ENCODE peak calls at places on chromosome 13, in eight cellular contexts. One of them, this sample, is unnamed.

GRCh38 chr13:86383561-86383960 is 584.3 kb upstream of the SLITRK6 start:
- DNase-seq in aorta: no peak
- DNase-seq in CD4-positive, alpha-beta memory T cell: no peak
- DNase-seq in left lung: no peak
- DNase-seq in heart right ventricle: no peak
- DNase-seq in fibroblast of lung: no peak
- DNase-seq in IMR-90: no peak
- DNase-seq in cardiac muscle cell: no peak
- DNase-seq in this sample: no peak

GRCh38 chr13:69565334-69565733 is 542.3 kb upstream of the ATXN8OS start:
- DNase-seq in heart right ventricle: no peak
- DNase-seq in IMR-90: no peak
- DNase-seq in fibroblast of lung: peak; percentile 79
- DNase-seq in cardiac muscle cell: no peak
- DNase-seq in CD4-positive, alpha-beta memory T cell: no peak
- DNase-seq in aorta: no peak
- DNase-seq in left lung: no peak
- DNase-seq in this sample: no peak

GRCh38 chr13:55341891-55342290 is 1798.8 kb upstream of the PRR20A start:
- DNase-seq in heart right ventricle: no peak
- DNase-seq in CD4-positive, alpha-beta memory T cell: no peak
- DNase-seq in IMR-90: no peak
- DNase-seq in left lung: no peak
- DNase-seq in fibroblast of lung: no peak
- DNase-seq in cardiac muscle cell: no peak
- DNase-seq in aorta: no peak
- DNase-seq in this sample: no peak

GRCh38 chr13:62973804-62974203 is 1558.2 kb upstream of the PCDH20 start:
- DNase-seq in heart right ventricle: no peak
- DNase-seq in cardiac muscle cell: no peak
- DNase-seq in fibroblast of lung: no peak
- DNase-seq in CD4-positive, alpha-beta memory T cell: no peak
- DNase-seq in IMR-90: no peak
- DNase-seq in left lung: no peak
- DNase-seq in aorta: no peak
- DNase-seq in this sample: no peak

GRCh38 chr13:27117158-27117557 is 54.5 kb downstream of the USP12 start:
- DNase-seq in CD4-positive, alpha-beta memory T cell: no peak
- DNase-seq in cardiac muscle cell: no peak
- DNase-seq in fibroblast of lung: peak; percentile 40
- DNase-seq in left lung: no peak
- DNase-seq in IMR-90: peak; percentile 74
- DNase-seq in heart right ventricle: no peak
- DNase-seq in aorta: no peak
- DNase-seq in this sample: no peak

GRCh38 chr13:31978021-31978420 is 53.6 kb upstream of the FRY start:
- DNase-seq in CD4-positive, alpha-beta memory T cell: no peak
- DNase-seq in heart right ventricle: no peak
- DNase-seq in IMR-90: no peak
- DNase-seq in left lung: no peak
- DNase-seq in fibroblast of lung: peak; percentile 31
- DNase-seq in aorta: no peak
- DNase-seq in cardiac muscle cell: no peak
- DNase-seq in this sample: no peak

GRCh38 chr13:72246396-72246795 is 379.4 kb upstream of the DACH1 start:
- DNase-seq in CD4-positive, alpha-beta memory T cell: no peak
- DNase-seq in aorta: no peak
- DNase-seq in IMR-90: no peak
- DNase-seq in heart right ventricle: no peak
- DNase-seq in fibroblast of lung: peak; percentile 22
- DNase-seq in cardiac muscle cell: no peak
- DNase-seq in left lung: no peak
- DNase-seq in this sample: no peak

GRCh38 chr13:51243227-51243626 is 21.0 kb downstream of the FAM124A start:
- DNase-seq in CD4-positive, alpha-beta memory T cell: no peak
- DNase-seq in cardiac muscle cell: no peak
- DNase-seq in aorta: no peak
- DNase-seq in fibroblast of lung: no peak
- DNase-seq in IMR-90: no peak
- DNase-seq in heart right ventricle: no peak
- DNase-seq in left lung: no peak
- DNase-seq in this sample: no peak

DNA sequence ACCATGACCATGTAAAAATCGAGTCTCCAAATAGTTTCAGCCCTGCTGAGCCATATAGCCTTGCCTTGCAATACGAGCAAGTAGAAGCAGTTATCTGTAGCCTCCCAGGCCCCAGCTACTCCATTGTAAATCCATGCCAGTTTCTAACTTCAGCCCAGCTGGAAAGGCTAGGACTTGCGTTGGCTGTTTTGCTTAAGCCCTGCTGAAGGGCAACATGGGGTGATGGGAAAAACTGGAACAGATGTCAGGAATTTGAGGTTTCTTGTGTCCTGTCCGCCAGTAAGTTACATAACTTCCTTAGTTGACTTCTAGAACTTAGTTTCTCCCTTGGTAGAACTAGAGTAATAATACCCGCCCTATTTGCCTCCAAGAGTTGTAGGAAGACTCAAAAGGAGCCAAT is 216.0 kb upstream of the SERP2 start:
- DNase-seq in left lung: no peak
- DNase-seq in CD4-positive, alpha-beta memory T cell: no peak
- DNase-seq in IMR-90: no peak
- DNase-seq in fibroblast of lung: no peak
- DNase-seq in cardiac muscle cell: no peak
- DNase-seq in aorta: no peak
- DNase-seq in heart right ventricle: no peak
- DNase-seq in this sample: no peak
- H3K4me1 ChIP-seq in left lung: no peaks in the 10 kb centered on the region
- H3K4me1 ChIP-seq in CD4-positive, alpha-beta memory T cell: no peaks in the 10 kb centered on the region
- H3K4me1 ChIP-seq in IMR-90: peaks cover 7% of the 10 kb centered on the region
- H3K4me1 ChIP-seq in fibroblast of lung: no peaks in the 10 kb centered on the region
- H3K4me1 ChIP-seq in cardiac muscle cell: peaks cover 36% of the 10 kb centered on the region
- H3K4me1 ChIP-seq in aorta: peaks cover 9% of the 10 kb centered on the region
- H3K4me1 ChIP-seq in heart right ventricle: peaks cover 11% of the 10 kb centered on the region
- H3K4me1 ChIP-seq in this sample: no peaks in the 10 kb centered on the region

DNA sequence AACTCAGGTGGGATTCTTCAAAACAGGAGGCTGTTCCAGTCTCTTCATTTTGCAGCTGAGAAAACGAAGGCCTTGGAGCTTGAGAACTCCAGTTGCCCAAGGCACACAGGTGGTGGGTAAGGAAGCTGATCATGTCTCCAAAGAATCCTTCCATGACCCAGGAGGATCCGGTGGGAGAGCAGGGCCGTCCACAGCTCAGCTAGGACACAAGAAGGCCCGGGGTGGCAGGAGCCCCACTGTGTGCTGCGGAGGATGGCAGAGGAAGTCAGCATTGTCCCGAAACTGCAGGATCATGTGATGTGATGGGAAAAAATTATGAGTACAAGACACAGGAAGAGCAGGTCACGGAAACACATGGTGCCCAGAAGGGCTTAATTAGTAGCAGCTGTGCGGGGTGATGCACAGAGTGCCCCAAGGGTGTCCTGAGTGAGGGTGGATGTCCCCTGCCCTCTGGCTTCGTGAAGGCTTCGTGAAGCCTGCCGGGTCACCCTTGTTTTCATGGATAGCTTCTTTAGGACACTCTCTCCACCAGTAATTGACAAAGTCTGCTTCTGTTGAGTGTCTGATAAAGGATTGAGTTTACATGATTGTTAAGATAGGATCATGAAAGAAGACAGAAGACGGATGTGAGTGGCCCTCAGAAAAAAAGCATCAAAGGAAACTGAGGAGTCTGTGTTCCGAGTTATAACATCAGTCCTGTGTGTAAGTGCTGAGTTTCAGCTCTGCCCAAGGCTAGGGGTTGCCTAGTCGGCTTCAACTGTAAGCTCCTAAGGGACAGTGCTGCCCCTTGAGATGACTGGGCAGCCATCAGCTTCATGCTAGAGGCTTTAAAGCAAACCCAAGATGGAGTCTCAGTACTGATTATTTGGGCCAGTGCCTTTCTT is 33.8 kb upstream of the SACS start:
- DNase-seq in left lung: no peak
- DNase-seq in cardiac muscle cell: peak; percentile 30
- DNase-seq in heart right ventricle: no peak
- DNase-seq in aorta: peak; percentile 42
- DNase-seq in CD4-positive, alpha-beta memory T cell: no peak
- DNase-seq in fibroblast of lung: no peak
- DNase-seq in IMR-90: peak; percentile 43
- DNase-seq in this sample: no peak
- H3K4me3 ChIP-seq in left lung: no peak overlapping the region
- H3K4me3 ChIP-seq in cardiac muscle cell: no peak overlapping the region
- H3K4me3 ChIP-seq in heart right ventricle: no peak overlapping the region
- H3K4me3 ChIP-seq in aorta: no peak overlapping the region
- H3K4me3 ChIP-seq in CD4-positive, alpha-beta memory T cell: no peak overlapping the region
- H3K4me3 ChIP-seq in fibroblast of lung: no peak overlapping the region
- H3K4me3 ChIP-seq in IMR-90: no peak overlapping the region
- H3K4me3 ChIP-seq in this sample: no peak overlapping the region

GRCh38 chr13:66995366-66995663 is 234.8 kb downstream of the PCDH9 start:
- DNase-seq in fibroblast of lung: no peak
- DNase-seq in heart right ventricle: no peak
- DNase-seq in aorta: no peak
- DNase-seq in IMR-90: no peak
- DNase-seq in CD4-positive, alpha-beta memory T cell: no peak
- DNase-seq in left lung: no peak
- DNase-seq in cardiac muscle cell: no peak
- DNase-seq in this sample: no peak

GRCh38 chr13:66992183-66992582 is 238.0 kb downstream of the PCDH9 start:
- DNase-seq in cardiac muscle cell: peak; percentile 2
- DNase-seq in CD4-positive, alpha-beta memory T cell: no peak
- DNase-seq in left lung: no peak
- DNase-seq in heart right ventricle: no peak
- DNase-seq in fibroblast of lung: peak; percentile 77
- DNase-seq in aorta: no peak
- DNase-seq in IMR-90: peak; percentile 73
- DNase-seq in this sample: no peak

GRCh38 chr13:66994097-66994496 is 236.0 kb downstream of the PCDH9 start:
- DNase-seq in fibroblast of lung: peak; percentile 81
- DNase-seq in cardiac muscle cell: peak; percentile 82
- DNase-seq in IMR-90: peak; percentile 52
- DNase-seq in CD4-positive, alpha-beta memory T cell: no peak
- DNase-seq in heart right ventricle: peak; percentile 75
- DNase-seq in aorta: peak; percentile 78
- DNase-seq in left lung: peak; percentile 60
- DNase-seq in this sample: no peak

GRCh38 chr13:66994498-66995365 is 235.4 kb downstream of the PCDH9 start:
- DNase-seq in left lung: no peak
- DNase-seq in CD4-positive, alpha-beta memory T cell: no peak
- DNase-seq in aorta: no peak
- DNase-seq in fibroblast of lung: no peak
- DNase-seq in heart right ventricle: no peak
- DNase-seq in cardiac muscle cell: no peak
- DNase-seq in IMR-90: no peak
- DNase-seq in this sample: no peak

GRCh38 chr13:66992683-66993082 is 237.5 kb downstream of the PCDH9 start:
- DNase-seq in left lung: no peak
- DNase-seq in cardiac muscle cell: no peak
- DNase-seq in CD4-positive, alpha-beta memory T cell: no peak
- DNase-seq in aorta: no peak
- DNase-seq in fibroblast of lung: no peak
- DNase-seq in heart right ventricle: no peak
- DNase-seq in IMR-90: no peak
- DNase-seq in this sample: no peak
- H3K27ac ChIP-seq in left lung: no peak overlapping the region
- H3K27ac ChIP-seq in cardiac muscle cell: no peak overlapping the region
- H3K27ac ChIP-seq in CD4-positive, alpha-beta memory T cell: no peak overlapping the region
- H3K27ac ChIP-seq in aorta: no peak overlapping the region
- H3K27ac ChIP-seq in fibroblast of lung: no peak overlapping the region
- H3K27ac ChIP-seq in heart right ventricle: no peak overlapping the region
- H3K27ac ChIP-seq in IMR-90: no peak overlapping the region
- H3K27ac ChIP-seq in this sample: no peak overlapping the region

DNA sequence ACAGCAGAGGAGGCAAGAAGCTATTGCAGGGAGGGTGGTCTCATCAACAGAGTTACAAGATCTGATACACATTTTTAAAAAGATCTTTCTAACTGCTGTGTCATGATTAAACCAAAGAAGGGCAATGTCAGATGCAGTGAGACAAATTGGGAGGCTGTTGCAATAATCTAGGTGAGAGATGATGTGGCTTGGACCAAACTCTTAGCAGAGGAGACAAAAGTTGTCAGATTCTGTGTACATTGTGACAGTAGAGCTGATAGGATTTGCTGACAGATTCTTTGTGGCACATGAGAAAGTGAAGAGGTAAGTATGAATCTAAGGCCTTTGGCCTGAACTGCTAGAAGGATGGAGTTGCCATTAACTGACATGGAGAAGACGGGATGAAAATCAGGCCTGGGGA is 12.9 kb upstream of the LRRC63 start:
- DNase-seq in CD4-positive, alpha-beta memory T cell: no peak
- DNase-seq in cardiac muscle cell: no peak
- DNase-seq in fibroblast of lung: no peak
- DNase-seq in heart right ventricle: no peak
- DNase-seq in aorta: no peak
- DNase-seq in left lung: no peak
- DNase-seq in IMR-90: no peak
- DNase-seq in this sample: no peak
- H3K4me1 ChIP-seq in CD4-positive, alpha-beta memory T cell: peaks cover 32% of the 10 kb centered on the region
- H3K4me1 ChIP-seq in cardiac muscle cell: peaks cover 6% of the 10 kb centered on the region
- H3K4me1 ChIP-seq in fibroblast of lung: no peaks in the 10 kb centered on the region
- H3K4me1 ChIP-seq in heart right ventricle: no peaks in the 10 kb centered on the region
- H3K4me1 ChIP-seq in aorta: no peaks in the 10 kb centered on the region
- H3K4me1 ChIP-seq in left lung: peaks cover 30% of the 10 kb centered on the region
- H3K4me1 ChIP-seq in IMR-90: no peaks in the 10 kb centered on the region
- H3K4me1 ChIP-seq in this sample: peaks cover 15% of the 10 kb centered on the region

GRCh38 chr13:30863796-30864195 is 42.3 kb upstream of the MEDAG start:
- DNase-seq in heart right ventricle: no peak
- DNase-seq in CD4-positive, alpha-beta memory T cell: no peak
- DNase-seq in left lung: no peak
- DNase-seq in aorta: no peak
- DNase-seq in fibroblast of lung: no peak
- DNase-seq in cardiac muscle cell: no peak
- DNase-seq in IMR-90: no peak
- DNase-seq in this sample: no peak

GRCh38 chr13:30864352-30865130 is 41.5 kb upstream of the MEDAG start:
- DNase-seq in fibroblast of lung: peak; percentile 98
- DNase-seq in heart right ventricle: no peak
- DNase-seq in aorta: no peak
- DNase-seq in CD4-positive, alpha-beta memory T cell: no peak
- DNase-seq in cardiac muscle cell: no peak
- DNase-seq in left lung: no peak
- DNase-seq in IMR-90: peak; percentile 98
- DNase-seq in this sample: no peak

GRCh38 chr13:30861836-30862467 is 44.1 kb upstream of the MEDAG start:
- DNase-seq in fibroblast of lung: no peak
- DNase-seq in IMR-90: no peak
- DNase-seq in heart right ventricle: no peak
- DNase-seq in CD4-positive, alpha-beta memory T cell: no peak
- DNase-seq in cardiac muscle cell: no peak
- DNase-seq in aorta: no peak
- DNase-seq in left lung: no peak
- DNase-seq in this sample: no peak

GRCh38 chr13:30862707-30863106 is 43.4 kb upstream of the MEDAG start:
- DNase-seq in IMR-90: no peak
- DNase-seq in fibroblast of lung: peak; percentile 76
- DNase-seq in aorta: peak; percentile 87
- DNase-seq in left lung: no peak
- DNase-seq in CD4-positive, alpha-beta memory T cell: no peak
- DNase-seq in heart right ventricle: no peak
- DNase-seq in cardiac muscle cell: no peak
- DNase-seq in this sample: no peak

DNA sequence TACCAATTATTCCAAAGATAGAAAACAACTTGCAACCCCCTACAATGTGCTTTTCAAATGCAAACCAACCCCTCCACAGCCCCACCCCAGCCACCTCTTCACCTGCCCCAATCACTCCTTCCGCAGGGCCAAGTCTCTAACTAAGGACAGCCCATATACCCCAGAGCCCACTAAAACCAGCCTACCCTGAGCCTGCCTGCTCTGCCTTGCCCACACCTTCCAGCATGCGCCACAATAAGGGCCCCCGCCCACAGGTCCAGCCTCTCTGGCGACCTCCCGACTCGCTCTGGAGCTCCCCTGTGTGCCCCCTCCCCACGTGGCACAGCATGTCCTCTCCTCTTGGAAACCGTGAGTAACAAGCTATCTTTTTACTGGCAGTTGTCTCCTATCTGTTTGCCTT is 42.8 kb upstream of the MEDAG start:
- DNase-seq in cardiac muscle cell: no peak
- DNase-seq in aorta: no peak
- DNase-seq in fibroblast of lung: no peak
- DNase-seq in heart right ventricle: no peak
- DNase-seq in IMR-90: no peak
- DNase-seq in CD4-positive, alpha-beta memory T cell: no peak
- DNase-seq in left lung: no peak
- DNase-seq in this sample: no peak
- H3K4me3 ChIP-seq in cardiac muscle cell: no peak overlapping the region
- H3K4me3 ChIP-seq in aorta: no peak overlapping the region
- H3K4me3 ChIP-seq in fibroblast of lung: no peak overlapping the region
- H3K4me3 ChIP-seq in heart right ventricle: no peak overlapping the region
- H3K4me3 ChIP-seq in IMR-90: no peak overlapping the region
- H3K4me3 ChIP-seq in CD4-positive, alpha-beta memory T cell: no peak overlapping the region
- H3K4me3 ChIP-seq in left lung: no peak overlapping the region
- H3K4me3 ChIP-seq in this sample: no peak overlapping the region